ENCODE peak calls at places on chromosomes 1 and 21, in six cellular contexts. One of them, this sample, is unnamed.

GRCh38 chr1:99942723-99943122 is 27.1 kb upstream of the SLC35A3 start:
- DNase-seq in NT2/D1: no peak
- DNase-seq in H1: no peak
- DNase-seq in mammary epithelial cell: no peak
- DNase-seq in IMR-90: no peak
- DNase-seq in neuronal stem cell: no peak
- DNase-seq in this sample: no peak

GRCh38 chr21:38712076-38712475 is 93.7 kb upstream of the ETS2 start:
- DNase-seq in NT2/D1: peak; percentile 72
- DNase-seq in H1: peak; percentile 43
- DNase-seq in mammary epithelial cell: peak; percentile 44
- DNase-seq in IMR-90: peak; percentile 27
- DNase-seq in neuronal stem cell: no peak
- DNase-seq in this sample: peak; percentile 63

GRCh38 chr1:202221911-202222909 is 28.6 kb downstream of the LGR6 start:
- DNase-seq in NT2/D1: no peak
- DNase-seq in H1: no peak
- DNase-seq in mammary epithelial cell: peak; percentile 78
- DNase-seq in IMR-90: no peak
- DNase-seq in neuronal stem cell: no peak
- DNase-seq in this sample: no peak

GRCh38 chr1:45340816-45341215 is 576 bp upstream of the MUTYH start:
- DNase-seq in NT2/D1: no peak
- DNase-seq in H1: no peak
- DNase-seq in mammary epithelial cell: no peak
- DNase-seq in IMR-90: no peak
- DNase-seq in neuronal stem cell: no peak
- DNase-seq in this sample: peak; percentile 45

GRCh38 chr1:230385930-230386329 is 40.2 kb downstream of the PGBD5 start:
- DNase-seq in NT2/D1: no peak
- DNase-seq in H1: no peak
- DNase-seq in mammary epithelial cell: no peak
- DNase-seq in IMR-90: no peak
- DNase-seq in neuronal stem cell: no peak
- DNase-seq in this sample: no peak

GRCh38 chr1:47934243-47934805 is 62.9 kb downstream of the TRABD2B start:
- DNase-seq in NT2/D1: no peak
- DNase-seq in H1: no peak
- DNase-seq in mammary epithelial cell: no peak
- DNase-seq in IMR-90: no peak
- DNase-seq in neuronal stem cell: no peak
- DNase-seq in this sample: peak; percentile 56

GRCh38 chr21:39666681-39667315 is 54.1 kb downstream of the B3GALT5 start:
- DNase-seq in NT2/D1: no peak
- DNase-seq in H1: no peak
- DNase-seq in mammary epithelial cell: no peak
- DNase-seq in IMR-90: no peak
- DNase-seq in neuronal stem cell: no peak
- DNase-seq in this sample: no peak

GRCh38 chr1:228004331-228004871 is 2.4 kb upstream of the WNT3A start:
- DNase-seq in NT2/D1: peak; percentile 38
- DNase-seq in H1: no peak
- DNase-seq in mammary epithelial cell: peak; percentile 21
- DNase-seq in IMR-90: no peak
- DNase-seq in neuronal stem cell: no peak
- DNase-seq in this sample: peak; percentile 43

GRCh38 chr1:211734359-211734758 is 58.9 kb upstream of the NEK2 start:
- DNase-seq in NT2/D1: no peak
- DNase-seq in H1: no peak
- DNase-seq in mammary epithelial cell: no peak
- DNase-seq in IMR-90: no peak
- DNase-seq in neuronal stem cell: no peak
- DNase-seq in this sample: no peak

GRCh38 chr1:147618077-147618569 is 52.2 kb downstream of the ACP6 start:
- DNase-seq in NT2/D1: no peak
- DNase-seq in H1: no peak
- DNase-seq in mammary epithelial cell: no peak
- DNase-seq in IMR-90: peak; percentile 24
- DNase-seq in neuronal stem cell: no peak
- DNase-seq in this sample: no peak

GRCh38 chr1:214537219-214537618 is 14.2 kb downstream of the PTPN14 start:
- DNase-seq in NT2/D1: no peak
- DNase-seq in H1: no peak
- DNase-seq in mammary epithelial cell: peak; percentile 36
- DNase-seq in IMR-90: peak; percentile 69
- DNase-seq in neuronal stem cell: no peak
- DNase-seq in this sample: peak; percentile 42

GRCh38 chr21:34807881-34808568 is 139.2 kb downstream of the CLIC6 start:
- DNase-seq in NT2/D1: no peak
- DNase-seq in H1: no peak
- DNase-seq in mammary epithelial cell: peak; percentile 96
- DNase-seq in IMR-90: peak; percentile 94
- DNase-seq in neuronal stem cell: no peak
- DNase-seq in this sample: peak; percentile 97

GRCh38 chr21:46079357-46080170 is 18.3 kb upstream of the COL6A2 start:
- DNase-seq in NT2/D1: no peak
- DNase-seq in H1: no peak
- DNase-seq in mammary epithelial cell: no peak
- DNase-seq in IMR-90: peak; percentile 96
- DNase-seq in neuronal stem cell: no peak
- DNase-seq in this sample: peak; percentile 98

GRCh38 chr1:58702766-58703165 is 2.9 kb upstream of the MYSM1 start:
- DNase-seq in NT2/D1: no peak
- DNase-seq in H1: no peak
- DNase-seq in mammary epithelial cell: no peak
- DNase-seq in IMR-90: no peak
- DNase-seq in neuronal stem cell: no peak
- DNase-seq in this sample: no peak

GRCh38 chr21:25791321-25791720 is 56.5 kb downstream of the GABPA start:
- DNase-seq in NT2/D1: no peak
- DNase-seq in H1: no peak
- DNase-seq in mammary epithelial cell: no peak
- DNase-seq in IMR-90: no peak
- DNase-seq in neuronal stem cell: no peak
- DNase-seq in this sample: no peak

GRCh38 chr1:37795340-37796110 is 1.9 kb downstream of the MANEAL start:
- DNase-seq in NT2/D1: peak; percentile 85
- DNase-seq in H1: peak; percentile 61
- DNase-seq in mammary epithelial cell: peak; percentile 52
- DNase-seq in IMR-90: peak; percentile 32
- DNase-seq in neuronal stem cell: peak; percentile 67
- DNase-seq in this sample: peak; percentile 62

GRCh38 chr1:9835404-9835757 is 11.6 kb upstream of the CLSTN1 start:
- DNase-seq in NT2/D1: no peak
- DNase-seq in H1: no peak
- DNase-seq in mammary epithelial cell: no peak
- DNase-seq in IMR-90: no peak
- DNase-seq in neuronal stem cell: no peak
- DNase-seq in this sample: no peak
- H3K9ac ChIP-seq in NT2/D1: peak overlapping the region; percentile 61
- H3K9ac ChIP-seq in H1: no peak overlapping the region
- H3K9ac ChIP-seq in mammary epithelial cell: peak overlapping the region; percentile 48
- H3K9ac ChIP-seq in IMR-90: no peak overlapping the region
- H3K9ac ChIP-seq in neuronal stem cell: no peak overlapping the region
- H3K9ac ChIP-seq in this sample: no peak overlapping the region

GRCh38 chr1:156070523-156070922 is 9.6 kb downstream of the RAB25 start:
- DNase-seq in NT2/D1: no peak
- DNase-seq in H1: no peak
- DNase-seq in mammary epithelial cell: no peak
- DNase-seq in IMR-90: no peak
- DNase-seq in neuronal stem cell: no peak
- DNase-seq in this sample: no peak

GRCh38 chr1:156073110-156073693 is 9.1 kb downstream of the MEX3A start:
- DNase-seq in NT2/D1: no peak
- DNase-seq in H1: no peak
- DNase-seq in mammary epithelial cell: no peak
- DNase-seq in IMR-90: no peak
- DNase-seq in neuronal stem cell: no peak
- DNase-seq in this sample: no peak

GRCh38 chr1:156073740-156074139 is 8.5 kb downstream of the MEX3A start:
- DNase-seq in NT2/D1: peak; percentile 93
- DNase-seq in H1: no peak
- DNase-seq in mammary epithelial cell: no peak
- DNase-seq in IMR-90: no peak
- DNase-seq in neuronal stem cell: no peak
- DNase-seq in this sample: no peak

GRCh38 chr1:156074661-156075060 is 7.6 kb downstream of the MEX3A start:
- DNase-seq in NT2/D1: no peak
- DNase-seq in H1: no peak
- DNase-seq in mammary epithelial cell: no peak
- DNase-seq in IMR-90: no peak
- DNase-seq in neuronal stem cell: no peak
- DNase-seq in this sample: no peak

GRCh38 chr1:156072251-156072650 is 10.0 kb downstream of the MEX3A start:
- DNase-seq in NT2/D1: no peak
- DNase-seq in H1: no peak
- DNase-seq in mammary epithelial cell: no peak
- DNase-seq in IMR-90: no peak
- DNase-seq in neuronal stem cell: no peak
- DNase-seq in this sample: no peak
- H3K9ac ChIP-seq in NT2/D1: no peak overlapping the region
- H3K9ac ChIP-seq in H1: no peak overlapping the region
- H3K9ac ChIP-seq in mammary epithelial cell: no peak overlapping the region
- H3K9ac ChIP-seq in IMR-90: no peak overlapping the region
- H3K9ac ChIP-seq in neuronal stem cell: no peak overlapping the region
- H3K9ac ChIP-seq in this sample: no peak overlapping the region

GRCh38 chr1:101394041-101394440 is 157.2 kb downstream of the S1PR1 start:
- DNase-seq in NT2/D1: no peak
- DNase-seq in H1: no peak
- DNase-seq in mammary epithelial cell: no peak
- DNase-seq in IMR-90: peak; percentile 3
- DNase-seq in neuronal stem cell: no peak
- DNase-seq in this sample: peak; percentile 20

GRCh38 chr1:101389547-101389929 is 152.7 kb downstream of the S1PR1 start:
- DNase-seq in NT2/D1: no peak
- DNase-seq in H1: no peak
- DNase-seq in mammary epithelial cell: no peak
- DNase-seq in IMR-90: no peak
- DNase-seq in neuronal stem cell: no peak
- DNase-seq in this sample: no peak

GRCh38 chr1:101388904-101389546 is 152.2 kb downstream of the S1PR1 start:
- DNase-seq in NT2/D1: no peak
- DNase-seq in H1: no peak
- DNase-seq in mammary epithelial cell: peak; percentile 14
- DNase-seq in IMR-90: peak; percentile 3
- DNase-seq in neuronal stem cell: no peak
- DNase-seq in this sample: peak; percentile 27
- H3K9ac ChIP-seq in NT2/D1: no peak overlapping the region
- H3K9ac ChIP-seq in H1: no peak overlapping the region
- H3K9ac ChIP-seq in mammary epithelial cell: no peak overlapping the region
- H3K9ac ChIP-seq in IMR-90: no peak overlapping the region
- H3K9ac ChIP-seq in neuronal stem cell: no peak overlapping the region
- H3K9ac ChIP-seq in this sample: no peak overlapping the region

GRCh38 chr1:222754386-222755139 is 17.6 kb downstream of the FAM177B start:
- DNase-seq in NT2/D1: no peak
- DNase-seq in H1: no peak
- DNase-seq in mammary epithelial cell: peak; percentile 85
- DNase-seq in IMR-90: peak; percentile 96
- DNase-seq in neuronal stem cell: no peak
- DNase-seq in this sample: peak; percentile 99
- H3K9ac ChIP-seq in NT2/D1: no peak overlapping the region
- H3K9ac ChIP-seq in H1: no peak overlapping the region
- H3K9ac ChIP-seq in mammary epithelial cell: no peak overlapping the region
- H3K9ac ChIP-seq in IMR-90: no peak overlapping the region
- H3K9ac ChIP-seq in neuronal stem cell: no peak overlapping the region
- H3K9ac ChIP-seq in this sample: peak overlapping the region; percentile 60

DNA sequence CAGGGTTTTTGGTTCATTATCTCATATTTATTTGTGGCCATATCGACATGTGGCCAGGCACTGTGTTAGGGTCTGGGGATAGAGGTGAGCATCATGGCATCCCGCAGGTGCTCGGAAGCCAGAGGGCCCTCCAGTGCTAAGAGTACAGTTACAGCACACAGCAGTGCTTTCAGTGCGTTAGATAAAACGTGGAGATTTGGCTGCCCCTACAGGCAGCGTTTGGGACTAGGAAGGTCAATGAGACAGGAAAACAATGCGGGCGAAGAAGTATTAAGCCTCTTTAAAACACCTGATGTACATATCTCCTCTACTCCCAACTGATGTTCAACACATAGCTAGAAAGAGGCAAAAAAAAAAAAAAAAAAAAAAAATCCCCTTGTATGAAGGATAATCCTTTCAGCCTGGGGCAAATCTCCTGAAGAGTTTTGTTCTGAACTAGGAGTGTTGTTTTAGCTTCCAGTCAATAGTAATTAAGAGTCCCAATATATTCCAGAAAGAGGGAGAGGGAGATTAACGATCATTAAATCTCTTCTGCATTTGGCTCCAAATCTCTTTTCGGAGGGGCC is 80.1 kb downstream of the CAPZB start:
- DNase-seq in NT2/D1: no peak
- DNase-seq in H1: no peak
- DNase-seq in mammary epithelial cell: no peak
- DNase-seq in IMR-90: no peak
- DNase-seq in neuronal stem cell: peak; percentile 56
- DNase-seq in this sample: peak; percentile 62
- H3K9ac ChIP-seq in NT2/D1: no peak overlapping the region
- H3K9ac ChIP-seq in H1: no peak overlapping the region
- H3K9ac ChIP-seq in mammary epithelial cell: no peak overlapping the region
- H3K9ac ChIP-seq in IMR-90: no peak overlapping the region
- H3K9ac ChIP-seq in neuronal stem cell: no peak overlapping the region
- H3K9ac ChIP-seq in this sample: peak overlapping the region; percentile 0